ENCODE peak calls at places on chromosome 11, in four cellular contexts. O is iPS DF 6.9, X is mesenchymal stem cell, R is IMR-90. J is an unnamed sample.

GRCh38 chr11:95524328-95525036 is 265.1 kb downstream of the FAM76B start:
- DNase-seq in O (no peak), X (no peak), R (no peak), J (no peak)

GRCh38 chr11:114057147-114057546 is 2.4 kb upstream of the ZBTB16 start:
- DNase-seq in O (no peak), X (no peak), R (no peak), J (no peak)

GRCh38 chr11:68271023-68271780 is 571 bp downstream of the C11orf24 start:
- DNase-seq in O (no peak), X (peak), R (peak), J (peak)

GRCh38 chr11:9760180-9760550 is 96.3 kb downstream of the SWAP70 start:
- DNase-seq in O (no peak), X (peak), R (peak), J (peak)

GRCh38 chr11:100675115-100675650 is 11.9 kb upstream of the ARHGAP42 start:
- DNase-seq in O (no peak), X (no peak), R (no peak), J (no peak)

GRCh38 chr11:12540913-12541587 is 133.2 kb upstream of the TEAD1 start:
- DNase-seq in O (no peak), X (peak), R (peak), J (peak)

GRCh38 chr11:14748093-14748492 is 104.5 kb downstream of the PDE3B start:
- DNase-seq in O (no peak), X (no peak), R (no peak), J (no peak)

GRCh38 chr11:64656797-64657196 is 65.8 kb downstream of the SLC22A12 start:
- DNase-seq in O (peak), X (no peak), R (no peak), J (no peak)

GRCh38 chr11:17875908-17876307 is 136.9 kb downstream of the SERGEF start:
- DNase-seq in O (no peak), X (no peak), R (no peak), J (no peak)

GRCh38 chr11:77137421-77137820 is 9.4 kb downstream of the MYO7A start:
- DNase-seq in O (no peak), X (no peak), R (no peak), J (no peak)

GRCh38 chr11:58770166-58770565 is 38.4 kb upstream of the GLYAT start:
- DNase-seq in O (no peak), X (no peak), R (no peak), J (no peak)

GRCh38 chr11:65781152-65781961 is 581 bp upstream of the AP5B1 start:
- DNase-seq in O (no peak), X (no peak), R (no peak), J (no peak)

GRCh38 chr11:1920909-1921575 is 1.5 kb downstream of the TNNT3 start:
- DNase-seq in O (no peak), X (no peak), R (no peak), J (no peak)

GRCh38 chr11:7348432-7349298 is 97.0 kb downstream of the SYT9 start:
- DNase-seq in O (no peak), X (peak), R (no peak), J (no peak)

GRCh38 chr11:28674432-28675076 is 566.4 kb downstream of the METTL15 start:
- DNase-seq in O (peak), X (peak), R (peak), J (no peak)

GRCh38 chr11:78265326-78265725 is 76.6 kb downstream of the USP35 start:
- DNase-seq in O (no peak), X (no peak), R (peak), J (no peak)

GRCh38 chr11:35247428-35247827 is 108.5 kb downstream of the CD44 start:
- DNase-seq in O (no peak), X (no peak), R (no peak), J (no peak)

GRCh38 chr11:404551-405264 is 10.1 kb downstream of the SIGIRR start:
- DNase-seq in O (no peak), X (no peak), R (no peak), J (no peak)

GRCh38 chr11:66112640-66113098 is 42.6 kb downstream of the PACS1 start:
- DNase-seq in O (no peak), X (peak), R (peak), J (peak)

GRCh38 chr11:117070016-117070415 is 28.2 kb downstream of the SIK3 start:
- DNase-seq in O (no peak), X (peak), R (peak), J (no peak)

GRCh38 chr11:66725646-66726045 is 3.4 kb downstream of the SPTBN2 start:
- DNase-seq in O (no peak), X (peak), R (peak), J (no peak)

GRCh38 chr11:36056160-36056751 is 112.4 kb downstream of the LDLRAD3 start:
- DNase-seq in O (no peak), X (no peak), R (peak), J (peak)

GRCh38 chr11:13384837-13385417 is 78.1 kb downstream of the BTBD10 start:
- DNase-seq in O (peak), X (peak), R (peak), J (peak)

GRCh38 chr11:97860237-97860636 is 1160.5 kb upstream of the CNTN5 start:
- DNase-seq in O (no peak), X (no peak), R (no peak), J (peak)

GRCh38 chr11:96338910-96339703 is 3.9 kb downstream of the MAML2 start:
- DNase-seq in O (no peak), X (peak), R (peak), J (peak)

GRCh38 chr11:64285885-64286800 is 495 bp downstream of the GPR137 start:
- DNase-seq in O (no peak), X (no peak), R (no peak), J (no peak)

GRCh38 chr11:19919050-19919561 is 206.5 kb downstream of the NAV2 start:
- DNase-seq in O (no peak), X (peak), R (peak), J (peak)

GRCh38 chr11:27040302-27041115 is at the start of gene BBOX1:
- DNase-seq in O (no peak), X (no peak), R (no peak), J (no peak)

GRCh38 chr11:124918950-124919349 is at the start of gene HEPN1:
- DNase-seq in O (no peak), X (no peak), R (no peak), J (no peak)

GRCh38 chr11:124923296-124923695 is 4.2 kb downstream of the HEPN1 start:
- DNase-seq in O (no peak), X (no peak), R (no peak), J (no peak)

GRCh38 chr11:124922831-124923230 is 3.8 kb downstream of the HEPN1 start:
- DNase-seq in O (no peak), X (no peak), R (no peak), J (no peak)

GRCh38 chr11:124919836-124920755 is 1.0 kb downstream of the HEPN1 start:
- DNase-seq in O (no peak), X (no peak), R (no peak), J (no peak)

GRCh38 chr11:124920870-124921609 is 2.0 kb downstream of the HEPN1 start:
- DNase-seq in O (peak), X (peak), R (peak), J (peak)
- H3K4me3 ChIP-seq in O (peak), X (peak), R (peak), J (peak)

DNA sequence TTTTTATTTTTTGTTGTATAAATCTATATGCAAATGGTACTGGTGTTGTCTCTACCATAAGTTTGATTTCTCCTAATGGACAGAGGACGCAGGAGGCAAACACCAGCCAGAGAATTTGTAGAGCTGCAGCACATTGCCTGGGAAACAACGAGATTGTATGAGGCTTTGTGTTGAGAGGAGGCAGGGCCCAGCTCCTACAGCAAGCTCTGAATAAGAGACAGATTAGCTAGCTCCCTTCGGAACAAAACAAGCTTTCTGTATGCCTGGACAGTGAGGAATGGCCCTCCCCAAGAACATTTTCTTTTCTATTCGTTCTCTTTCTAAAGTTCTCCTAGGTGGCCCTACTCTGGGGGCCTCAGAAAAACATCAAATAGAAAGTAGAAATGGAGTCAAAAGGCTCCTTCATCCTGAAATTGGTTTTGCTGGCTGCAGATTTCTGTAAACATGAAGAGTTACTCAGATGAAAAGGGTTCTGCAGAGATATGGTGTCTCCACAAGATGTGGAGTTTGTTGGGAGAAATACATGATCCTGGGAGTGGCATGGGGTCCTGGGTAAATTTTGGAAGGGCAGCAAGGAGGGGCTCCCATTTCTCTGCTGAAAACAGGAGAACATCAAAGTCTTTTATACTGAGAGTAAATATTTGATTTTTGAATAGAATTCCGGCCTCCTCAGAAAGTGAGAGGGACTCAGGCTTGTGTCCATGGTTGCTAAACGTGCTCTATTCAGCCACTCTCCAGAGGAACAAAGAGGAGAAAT is 6.8 kb upstream of the HEPACAM start:
- DNase-seq in O (no peak), X (no peak), R (no peak), J (no peak)
- H3K27ac ChIP-seq in O (no peak), X (no peak), R (no peak), J (no peak)

GRCh38 chr11:121722431-121723256 is 269.9 kb upstream of the SORL1-AS1 start:
- DNase-seq in O (peak), X (peak), R (peak), J (peak)

GRCh38 chr11:121721448-121721847 is 268.7 kb upstream of the SORL1-AS1 start:
- DNase-seq in O (no peak), X (no peak), R (no peak), J (no peak)

GRCh38 chr11:121723261-121723741 is 270.5 kb upstream of the SORL1-AS1 start:
- DNase-seq in O (no peak), X (no peak), R (no peak), J (peak)

GRCh38 chr11:121717296-121717695 is 264.5 kb upstream of the SORL1-AS1 start:
- DNase-seq in O (no peak), X (no peak), R (no peak), J (no peak)

GRCh38 chr11:121721961-121722360 is 269.2 kb upstream of the SORL1-AS1 start:
- DNase-seq in O (no peak), X (no peak), R (no peak), J (no peak)
- H3K4me3 ChIP-seq in O (no peak), X (no peak), R (no peak), J (peak)

DNA sequence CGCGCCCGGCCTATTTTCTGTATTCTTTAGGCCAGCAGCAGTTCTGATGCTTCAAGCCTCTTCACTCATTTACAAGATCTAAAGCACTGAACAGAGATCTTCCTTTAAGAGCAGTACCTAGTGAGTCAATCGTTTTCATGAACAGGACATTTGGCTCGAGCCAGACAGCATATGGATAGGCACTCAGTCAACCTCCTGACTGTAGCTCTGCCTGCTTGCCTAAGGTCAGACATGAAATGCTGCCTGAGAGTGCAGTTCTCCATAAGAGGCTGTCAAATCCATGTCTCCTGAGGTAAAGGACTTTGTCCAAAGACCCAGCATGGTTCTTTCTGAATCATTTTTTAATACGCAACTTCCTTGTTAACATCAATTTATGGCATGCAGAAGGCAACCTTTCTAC is 941.2 kb downstream of the DLG2 start:
- DNase-seq in O (no peak), X (no peak), R (no peak), J (no peak)
- H3K27ac ChIP-seq in O (no peak), X (no peak), R (no peak), J (no peak)

GRCh38 chr11:128727320-128727719 is 33.4 kb downstream of the FLI1 start:
- DNase-seq in O (no peak), X (no peak), R (no peak), J (no peak)

GRCh38 chr11:128726464-128727139 is 32.7 kb downstream of the FLI1 start:
- DNase-seq in O (no peak), X (no peak), R (no peak), J (no peak)

GRCh38 chr11:128727811-128728431 is 34.0 kb downstream of the FLI1 start:
- DNase-seq in O (no peak), X (no peak), R (no peak), J (no peak)

GRCh38 chr11:128731041-128731663 is 37.3 kb downstream of the FLI1 start:
- DNase-seq in O (no peak), X (no peak), R (no peak), J (no peak)

DNA sequence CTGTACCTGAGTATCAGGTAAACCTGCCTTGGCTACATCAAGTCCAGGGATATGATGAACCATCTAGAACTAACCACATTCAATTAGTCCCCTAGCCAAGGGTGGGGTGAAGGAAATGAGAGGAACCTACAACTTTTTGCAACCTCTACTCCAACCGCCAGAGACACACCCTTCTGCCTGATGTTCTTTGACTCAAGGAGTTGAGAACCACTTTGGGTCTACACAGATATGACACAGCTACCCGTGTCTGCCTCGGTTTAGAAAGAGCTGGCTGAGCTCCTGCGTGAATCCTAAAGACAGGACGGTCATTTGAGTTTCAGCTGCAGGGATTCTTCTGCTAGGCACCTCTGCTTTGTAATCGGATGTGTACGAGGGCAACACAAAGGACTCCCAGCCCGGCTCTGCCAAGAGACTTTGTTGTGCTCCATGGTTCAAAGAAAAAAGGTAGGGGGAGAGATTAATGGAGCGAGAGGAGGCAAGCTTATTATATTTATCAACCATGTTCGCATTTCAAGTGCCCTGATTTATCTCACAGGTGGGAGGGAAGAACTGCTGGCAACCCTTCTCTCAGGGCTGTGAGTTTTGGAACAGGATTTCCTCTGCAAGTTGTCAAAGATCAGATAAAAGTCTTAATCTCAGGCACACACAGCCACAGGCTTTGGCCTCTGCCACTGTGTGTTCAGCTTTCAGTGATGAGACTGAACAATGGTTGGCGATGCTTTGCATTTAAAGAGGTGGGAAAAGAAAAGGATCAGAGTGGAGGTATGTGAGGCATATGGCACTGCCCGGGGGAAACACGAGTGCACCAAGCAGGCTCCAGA is 35.1 kb downstream of the FLI1 start:
- DNase-seq in O (no peak), X (no peak), R (no peak), J (no peak)
- H3K4me3 ChIP-seq in O (no peak), X (no peak), R (no peak), J (no peak)

GRCh38 chr11:111845256-111846028 is 25.9 kb downstream of the ALG9 start:
- DNase-seq in O (no peak), X (peak), R (no peak), J (no peak)
- H3K27ac ChIP-seq in O (no peak), X (no peak), R (no peak), J (peak)

GRCh38 chr11:72553748-72554147 is 119.4 kb upstream of the CLPB start:
- DNase-seq in O (peak), X (no peak), R (no peak), J (no peak)
- H3K4me3 ChIP-seq in O (no peak), X (no peak), R (no peak), J (no peak)

GRCh38 chr11:69325446-69325845 is 31.5 kb downstream of the MYEOV start:
- DNase-seq in O (no peak), X (no peak), R (no peak), J (no peak)
- H3K27ac ChIP-seq in O (no peak), X (no peak), R (no peak), J (no peak)

DNA sequence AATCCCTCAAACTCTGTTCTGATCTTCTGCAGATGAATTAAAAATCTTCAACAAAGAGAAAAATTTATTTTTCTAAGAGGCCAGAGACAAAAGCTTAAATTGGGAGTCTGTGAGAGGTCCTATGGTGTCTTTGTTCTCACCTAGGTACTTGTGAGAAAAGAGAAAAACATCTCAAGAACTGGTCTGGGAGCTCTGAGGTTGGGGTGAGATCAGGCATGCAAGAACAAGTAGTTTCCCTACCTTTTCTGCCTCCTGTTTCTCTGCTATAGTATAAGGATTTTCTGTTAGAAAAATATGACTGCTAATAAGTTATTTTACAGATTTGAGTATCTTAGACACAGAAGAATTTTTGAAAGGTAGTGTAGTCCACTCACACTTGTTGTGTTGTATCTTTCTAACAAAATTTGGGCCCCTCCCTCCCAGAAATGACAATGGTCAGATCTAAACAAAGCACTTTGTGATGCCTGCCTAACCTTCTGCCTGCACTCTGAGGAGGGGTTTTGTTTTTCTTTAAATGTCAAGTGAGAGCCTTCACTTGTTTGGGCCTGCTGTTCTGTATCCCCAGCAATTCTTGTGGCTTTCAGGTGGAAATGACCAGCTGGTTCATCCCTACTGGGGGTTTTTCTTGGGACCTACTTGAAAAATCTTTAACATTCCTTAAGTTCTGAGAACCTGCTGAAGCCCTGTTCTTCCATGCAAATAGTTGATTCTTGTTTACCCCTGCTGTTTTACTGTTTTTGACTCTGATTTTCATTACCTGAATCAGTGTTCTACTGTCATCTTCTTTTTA is 13.6 kb upstream of the OR51S1 start:
- DNase-seq in O (peak), X (no peak), R (no peak), J (no peak)
- H3K4me3 ChIP-seq in O (no peak), X (no peak), R (no peak), J (no peak)

GRCh38 chr11:102395720-102396358 is 48.8 kb downstream of the BIRC2 start:
- DNase-seq in O (no peak), X (no peak), R (no peak), J (no peak)

GRCh38 chr11:102399189-102399588 is 52.2 kb downstream of the BIRC2 start:
- DNase-seq in O (no peak), X (no peak), R (no peak), J (no peak)

GRCh38 chr11:102396708-102397563 is 49.9 kb downstream of the BIRC2 start:
- DNase-seq in O (no peak), X (no peak), R (peak), J (no peak)

GRCh38 chr11:102400603-102401002 is 52.0 kb downstream of the TMEM123 start:
- DNase-seq in O (no peak), X (no peak), R (no peak), J (no peak)

GRCh38 chr11:102398297-102398696 is 51.3 kb downstream of the BIRC2 start:
- DNase-seq in O (no peak), X (no peak), R (no peak), J (no peak)
- H3K27ac ChIP-seq in O (no peak), X (no peak), R (no peak), J (no peak)